ENCODE peak calls at places on chromosome X, in seven cellular contexts. M is osteocyte, Y is heart right ventricle, H is upper lobe of right lung, P is fibroblast of mammary gland, T is choroid plexus epithelial cell, D is cardiac muscle cell. Q is an unnamed sample.

GRCh38 chrX:40166582-40166981 is 68.8 kb upstream of the BCOR start:
- DNase-seq in Y (no peak), H (no peak), M (no peak), P (peak; percentile 79), D (no peak), T (no peak), Q (no peak)

GRCh38 chrX:124863303-124863702 is 456.4 kb upstream of the TEX13C start:
- DNase-seq in H (no peak), D (no peak), P (no peak), T (no peak), M (no peak), Y (no peak), Q (no peak)

GRCh38 chrX:73943572-73943899 is 360.4 kb upstream of the ZCCHC13 start:
- DNase-seq in P (peak; percentile 16), T (no peak), D (no peak), M (no peak), Y (no peak), H (no peak), Q (no peak)

GRCh38 chrX:131199086-131199485 is 90.0 kb downstream of the IGSF1 start:
- DNase-seq in M (no peak), H (no peak), Y (no peak), P (no peak), D (no peak), T (no peak), Q (peak; percentile 26)

GRCh38 chrX:12903646-12904045 is 2.8 kb upstream of the TLR8 start:
- DNase-seq in M (no peak), D (no peak), H (no peak), P (peak; percentile 52), T (peak; percentile 4), Y (no peak), Q (no peak)

GRCh38 chrX:13046035-13046851 is 1.8 kb upstream of the FAM9C start:
- DNase-seq in P (no peak), Y (no peak), M (no peak), H (no peak), T (no peak), D (no peak), Q (no peak)

GRCh38 chrX:21487832-21488231 is 113.6 kb downstream of the CNKSR2 start:
- DNase-seq in Y (no peak), D (peak; percentile 56), T (peak; percentile 61), M (no peak), H (no peak), P (no peak), Q (peak; percentile 35)

GRCh38 chrX:154082396-154083133 is 15.0 kb downstream of the MECP2 start:
- DNase-seq in Y (no peak), H (no peak), T (peak; percentile 75), M (no peak), P (peak; percentile 76), D (no peak), Q (peak; percentile 62)

GRCh38 chrX:103776586-103776985 is at the start of gene PLP1:
- DNase-seq in H (no peak), M (no peak), T (no peak), D (no peak), P (no peak), Y (no peak), Q (no peak)

GRCh38 chrX:49063715-49064114 is 4.9 kb downstream of the CCDC120 start:
- DNase-seq in Y (no peak), M (no peak), D (no peak), P (no peak), T (no peak), H (no peak), Q (no peak)

GRCh38 chrX:42274151-42274550 is 350.8 kb upstream of the CASK start:
- DNase-seq in T (no peak), P (no peak), Y (no peak), D (no peak), H (no peak), M (no peak), Q (no peak)

GRCh38 chrX:16239211-16239610 is 71.9 kb downstream of the MAGEB17 start:
- DNase-seq in Y (no peak), D (no peak), H (no peak), P (peak; percentile 76), T (peak; percentile 91), M (no peak), Q (peak; percentile 87)

GRCh38 chrX:21996872-21997271 is 35.3 kb upstream of the PHEX start:
- DNase-seq in M (no peak), P (peak; percentile 82), Y (no peak), T (peak; percentile 79), D (no peak), H (no peak), Q (peak; percentile 57)

GRCh38 chrX:40570346-40571093 is 10.2 kb upstream of the ATP6AP2 start:
- DNase-seq in T (no peak), M (no peak), P (no peak), D (no peak), Y (no peak), H (no peak), Q (no peak)

GRCh38 chrX:43405191-43405590 is 250.9 kb upstream of the MAOA start:
- DNase-seq in H (no peak), T (no peak), Y (no peak), M (no peak), D (no peak), P (no peak), Q (peak; percentile 56)

GRCh38 chrX:111837226-111837625 is 38.8 kb upstream of the TRPC5OS start:
- DNase-seq in H (no peak), P (no peak), Y (no peak), T (no peak), D (peak; percentile 75), M (no peak), Q (no peak)

GRCh38 chrX:24079405-24079804 is 24.6 kb downstream of the EIF2S3 start:
- DNase-seq in T (no peak), Y (no peak), P (no peak), H (no peak), M (no peak), D (no peak), Q (no peak)

GRCh38 chrX:40402771-40403533 is 177.8 kb upstream of the ATP6AP2 start:
- DNase-seq in P (peak; percentile 59), T (peak; percentile 24), Y (no peak), D (no peak), M (no peak), H (no peak), Q (peak; percentile 29)

GRCh38 chrX:72101597-72102037 is 30.1 kb downstream of the RTL5 start:
- DNase-seq in P (no peak), H (no peak), Y (no peak), M (no peak), D (no peak), T (no peak), Q (no peak)

GRCh38 chrX:103688949-103689348 is 2.5 kb upstream of the MORF4L2 start:
- DNase-seq in H (no peak), M (no peak), P (peak; percentile 45), D (peak; percentile 66), Y (no peak), T (peak; percentile 58), Q (peak; percentile 48)

GRCh38 chrX:11146411-11146810 is 35.3 kb downstream of the HCCS start:
- DNase-seq in H (no peak), T (no peak), M (no peak), D (no peak), Y (no peak), P (no peak), Q (no peak)

GRCh38 chrX:39528161-39528560 is 569.6 kb downstream of the BCOR start:
- DNase-seq in D (no peak), Y (no peak), P (no peak), T (no peak), M (no peak), H (no peak), Q (no peak)

GRCh38 chrX:151513472-151513871 is 50.0 kb upstream of the PASD1 start:
- DNase-seq in H (no peak), M (no peak), D (no peak), T (no peak), P (no peak), Y (no peak), Q (no peak)

GRCh38 chrX:132576945-132577344 is 88.1 kb upstream of the MBNL3 start:
- DNase-seq in M (no peak), T (no peak), P (no peak), Y (no peak), H (no peak), D (no peak), Q (peak; percentile 9)

GRCh38 chrX:95536111-95536510 is 1148.5 kb upstream of the DIAPH2 start:
- DNase-seq in T (no peak), H (no peak), D (no peak), P (no peak), Y (no peak), M (no peak), Q (no peak)

GRCh38 chrX:154378799-154379568 is at the start of gene EMD:
- DNase-seq in M (peak; percentile 99), P (peak; percentile 95), Y (peak; percentile 97), T (peak; percentile 98), D (peak; percentile 94), H (peak; percentile 98), Q (peak; percentile 94)

GRCh38 chrX:78514852-78515251 is 144.3 kb downstream of the RTL3 start:
- DNase-seq in D (peak; percentile 56), M (no peak), H (no peak), P (peak; percentile 3), Y (no peak), T (no peak), Q (peak; percentile 13)
- TF ChIP-seq CTCF in D (peak; percentile 8), M (no peak), H (peak; percentile 14), P (peak; percentile 14), Y (peak; percentile 5), T (no peak), Q (no peak)

GRCh38 chrX:1060562-1060960 is 151.9 kb downstream of the CRLF2 start:
- DNase-seq in P (no peak), T (no peak), Y (no peak), H (peak; percentile 4), M (no peak), D (no peak), Q (no peak)
- TF ChIP-seq CTCF in P (no peak), T (no peak), Y (no peak), H (no peak), M (no peak), D (no peak), Q (no peak)

GRCh38 chrX:79268788-79269187 is 98.3 kb downstream of the ITM2A start:
- DNase-seq in M (no peak), Y (no peak), H (no peak), T (no peak), P (peak; percentile 7), D (no peak), Q (peak; percentile 29)

GRCh38 chrX:79266702-79267101 is 100.4 kb downstream of the ITM2A start:
- DNase-seq in P (no peak), D (no peak), H (no peak), T (no peak), Y (no peak), M (no peak), Q (no peak)

GRCh38 chrX:79270401-79270800 is 96.7 kb downstream of the ITM2A start:
- DNase-seq in P (peak; percentile 19), H (no peak), M (no peak), Y (peak; percentile 36), T (peak; percentile 3), D (peak; percentile 29), Q (peak; percentile 41)
- TF ChIP-seq CTCF in P (peak; percentile 27), H (peak; percentile 35), M (no peak), Y (peak; percentile 54), T (peak; percentile 17), D (peak; percentile 48), Q (peak; percentile 24)

GRCh38 chrX:8319359-8319758 is 145.3 kb upstream of the VCX3B start:
- DNase-seq in Y (no peak), D (no peak), H (no peak), M (no peak), T (no peak), P (no peak), Q (no peak)

GRCh38 chrX:8323356-8323755 is 141.3 kb upstream of the VCX3B start:
- DNase-seq in D (no peak), T (no peak), M (no peak), P (no peak), H (no peak), Y (no peak), Q (peak; percentile 30)
- TF ChIP-seq CTCF in D (peak; percentile 10), T (no peak), M (no peak), P (no peak), H (peak; percentile 6), Y (no peak), Q (peak; percentile 13)

Q was measured in MCF 10A.